ENCODE peak calls at places on chromosomes 11 and 22, in eight cellular contexts. One of them, this sample, is unnamed.

GRCh38 chr11:17767301-17767885 is 32.8 kb downstream of the KCNC1 start:
- DNase-seq in HCT116: no peak
- DNase-seq in K562: no peak
- DNase-seq in A549: no peak
- DNase-seq in H1: no peak
- DNase-seq in HepG2: no peak
- DNase-seq in endothelial cell of umbilical vein: no peak
- DNase-seq in GM12878: no peak
- DNase-seq in this sample: peak

GRCh38 chr22:21992593-21993237 is 10.1 kb upstream of the TOP3B start:
- DNase-seq in HCT116: no peak
- DNase-seq in K562: peak
- DNase-seq in A549: no peak
- DNase-seq in H1: no peak
- DNase-seq in HepG2: no peak
- DNase-seq in endothelial cell of umbilical vein: no peak
- DNase-seq in GM12878: no peak
- DNase-seq in this sample: no peak

GRCh38 chr11:31926816-31927528 is 115.8 kb upstream of the PAX6 start:
- DNase-seq in HCT116: no peak
- DNase-seq in K562: no peak
- DNase-seq in A549: no peak
- DNase-seq in H1: no peak
- DNase-seq in HepG2: no peak
- DNase-seq in endothelial cell of umbilical vein: no peak
- DNase-seq in GM12878: no peak
- DNase-seq in this sample: no peak

GRCh38 chr11:47523491-47524199 is 29.3 kb downstream of the CELF1 start:
- DNase-seq in HCT116: no peak
- DNase-seq in K562: peak
- DNase-seq in A549: peak
- DNase-seq in H1: no peak
- DNase-seq in HepG2: peak
- DNase-seq in endothelial cell of umbilical vein: peak
- DNase-seq in GM12878: no peak
- DNase-seq in this sample: peak

GRCh38 chr11:4459470-4459869 is 10.4 kb downstream of the OR52K2 start:
- DNase-seq in HCT116: no peak
- DNase-seq in K562: no peak
- DNase-seq in A549: no peak
- DNase-seq in H1: no peak
- DNase-seq in HepG2: no peak
- DNase-seq in endothelial cell of umbilical vein: no peak
- DNase-seq in GM12878: no peak
- DNase-seq in this sample: peak

GRCh38 chr22:39234867-39235687 is 9.7 kb downstream of the PDGFB start:
- DNase-seq in HCT116: no peak
- DNase-seq in K562: no peak
- DNase-seq in A549: no peak
- DNase-seq in H1: no peak
- DNase-seq in HepG2: no peak
- DNase-seq in endothelial cell of umbilical vein: peak
- DNase-seq in GM12878: no peak
- DNase-seq in this sample: no peak

GRCh38 chr11:65355013-65355775 is 643 bp downstream of the TIGD3 start:
- DNase-seq in HCT116: no peak
- DNase-seq in K562: peak
- DNase-seq in A549: no peak
- DNase-seq in H1: no peak
- DNase-seq in HepG2: peak
- DNase-seq in endothelial cell of umbilical vein: no peak
- DNase-seq in GM12878: no peak
- DNase-seq in this sample: peak

GRCh38 chr22:23062616-23063538 is 7.4 kb upstream of the GNAZ start:
- DNase-seq in HCT116: no peak
- DNase-seq in K562: peak
- DNase-seq in A549: no peak
- DNase-seq in H1: no peak
- DNase-seq in HepG2: no peak
- DNase-seq in endothelial cell of umbilical vein: no peak
- DNase-seq in GM12878: no peak
- DNase-seq in this sample: no peak

GRCh38 chr11:15519911-15520310 is 405.2 kb downstream of the INSC start:
- DNase-seq in HCT116: no peak
- DNase-seq in K562: no peak
- DNase-seq in A549: no peak
- DNase-seq in H1: no peak
- DNase-seq in HepG2: no peak
- DNase-seq in endothelial cell of umbilical vein: no peak
- DNase-seq in GM12878: no peak
- DNase-seq in this sample: no peak

GRCh38 chr11:15523576-15523975 is 408.9 kb downstream of the INSC start:
- DNase-seq in HCT116: no peak
- DNase-seq in K562: no peak
- DNase-seq in A549: no peak
- DNase-seq in H1: no peak
- DNase-seq in HepG2: no peak
- DNase-seq in endothelial cell of umbilical vein: no peak
- DNase-seq in GM12878: no peak
- DNase-seq in this sample: no peak

DNA sequence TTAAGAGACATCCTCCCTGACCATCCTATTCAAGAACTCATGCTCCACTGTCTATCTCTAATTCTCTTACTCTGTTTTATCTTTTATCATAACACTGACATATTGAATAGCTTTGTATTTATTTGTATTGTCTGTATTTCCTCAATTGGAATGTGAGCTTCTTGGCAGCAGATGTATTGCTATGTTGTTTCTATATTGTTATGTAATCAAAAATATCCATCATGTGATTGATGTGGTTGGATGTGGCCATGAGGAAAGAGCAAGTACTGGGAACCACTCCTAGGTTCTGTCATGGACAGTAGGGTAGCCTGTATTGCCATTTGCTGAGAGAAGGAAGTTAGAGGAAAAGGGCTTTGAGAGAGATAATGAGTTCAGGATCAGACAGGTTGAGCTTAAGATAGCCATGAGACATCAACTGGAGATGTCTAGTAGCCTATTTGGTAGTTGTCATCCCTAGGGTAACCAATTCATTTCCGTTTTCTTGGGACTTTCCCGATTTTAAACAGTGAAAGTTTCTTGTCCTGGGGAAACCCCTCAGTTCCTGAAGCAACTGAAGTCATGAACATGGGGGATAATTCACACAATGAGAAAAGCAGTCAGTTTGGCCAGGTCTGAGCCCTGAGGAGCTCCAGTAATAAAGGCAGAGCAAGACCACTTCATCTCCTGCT is 404.5 kb downstream of the INSC start:
- DNase-seq in HCT116: no peak
- DNase-seq in K562: no peak
- DNase-seq in A549: no peak
- DNase-seq in H1: no peak
- DNase-seq in HepG2: no peak
- DNase-seq in endothelial cell of umbilical vein: no peak
- DNase-seq in GM12878: peak
- DNase-seq in this sample: no peak
- TF ChIP-seq POLR2A in HCT116: no peak
- TF ChIP-seq POLR2A in K562: no peak
- TF ChIP-seq POLR2A in A549: no peak
- TF ChIP-seq POLR2A in H1: no peak
- TF ChIP-seq POLR2A in HepG2: no peak
- TF ChIP-seq POLR2A in endothelial cell of umbilical vein: no peak
- TF ChIP-seq POLR2A in GM12878: no peak
- TF ChIP-seq POLR2A in this sample: no peak

GRCh38 chr11:34887260-34887659 is 28.9 kb downstream of the APIP start:
- DNase-seq in HCT116: no peak
- DNase-seq in K562: no peak
- DNase-seq in A549: no peak
- DNase-seq in H1: no peak
- DNase-seq in HepG2: no peak
- DNase-seq in endothelial cell of umbilical vein: no peak
- DNase-seq in GM12878: no peak
- DNase-seq in this sample: no peak

GRCh38 chr11:34886609-34887008 is 29.6 kb downstream of the APIP start:
- DNase-seq in HCT116: no peak
- DNase-seq in K562: no peak
- DNase-seq in A549: no peak
- DNase-seq in H1: no peak
- DNase-seq in HepG2: peak
- DNase-seq in endothelial cell of umbilical vein: no peak
- DNase-seq in GM12878: no peak
- DNase-seq in this sample: no peak

GRCh38 chr11:34890089-34890488 is 26.1 kb downstream of the APIP start:
- DNase-seq in HCT116: no peak
- DNase-seq in K562: no peak
- DNase-seq in A549: peak
- DNase-seq in H1: no peak
- DNase-seq in HepG2: no peak
- DNase-seq in endothelial cell of umbilical vein: peak
- DNase-seq in GM12878: no peak
- DNase-seq in this sample: no peak

GRCh38 chr11:34891611-34892010 is 24.6 kb downstream of the APIP start:
- DNase-seq in HCT116: no peak
- DNase-seq in K562: no peak
- DNase-seq in A549: no peak
- DNase-seq in H1: no peak
- DNase-seq in HepG2: peak
- DNase-seq in endothelial cell of umbilical vein: no peak
- DNase-seq in GM12878: no peak
- DNase-seq in this sample: no peak

GRCh38 chr11:34890812-34891211 is 25.4 kb downstream of the APIP start:
- DNase-seq in HCT116: peak
- DNase-seq in K562: no peak
- DNase-seq in A549: peak
- DNase-seq in H1: no peak
- DNase-seq in HepG2: peak
- DNase-seq in endothelial cell of umbilical vein: peak
- DNase-seq in GM12878: no peak
- DNase-seq in this sample: peak
- TF ChIP-seq MAX in HCT116: no peak
- TF ChIP-seq MAX in K562: no peak
- TF ChIP-seq MAX in A549: no peak
- TF ChIP-seq MAX in H1: no peak
- TF ChIP-seq MAX in HepG2: no peak
- TF ChIP-seq MAX in endothelial cell of umbilical vein: no peak
- TF ChIP-seq MAX in GM12878: no peak
- TF ChIP-seq MAX in this sample: no peak

GRCh38 chr22:18111759-18112330 is 1.2 kb downstream of the TUBA8 start:
- DNase-seq in HCT116: no peak
- DNase-seq in K562: no peak
- DNase-seq in A549: no peak
- DNase-seq in H1: no peak
- DNase-seq in HepG2: no peak
- DNase-seq in endothelial cell of umbilical vein: no peak
- DNase-seq in GM12878: no peak
- DNase-seq in this sample: peak

GRCh38 chr22:18109410-18110193 is 1.0 kb upstream of the TUBA8 start:
- DNase-seq in HCT116: no peak
- DNase-seq in K562: no peak
- DNase-seq in A549: no peak
- DNase-seq in H1: no peak
- DNase-seq in HepG2: no peak
- DNase-seq in endothelial cell of umbilical vein: peak
- DNase-seq in GM12878: no peak
- DNase-seq in this sample: peak

GRCh38 chr22:18110944-18111758 is 542 bp downstream of the TUBA8 start:
- DNase-seq in HCT116: no peak
- DNase-seq in K562: no peak
- DNase-seq in A549: no peak
- DNase-seq in H1: no peak
- DNase-seq in HepG2: no peak
- DNase-seq in endothelial cell of umbilical vein: peak
- DNase-seq in GM12878: no peak
- DNase-seq in this sample: peak

GRCh38 chr22:18112440-18112839 is 1.8 kb downstream of the TUBA8 start:
- DNase-seq in HCT116: no peak
- DNase-seq in K562: no peak
- DNase-seq in A549: no peak
- DNase-seq in H1: no peak
- DNase-seq in HepG2: no peak
- DNase-seq in endothelial cell of umbilical vein: no peak
- DNase-seq in GM12878: no peak
- DNase-seq in this sample: peak

DNA sequence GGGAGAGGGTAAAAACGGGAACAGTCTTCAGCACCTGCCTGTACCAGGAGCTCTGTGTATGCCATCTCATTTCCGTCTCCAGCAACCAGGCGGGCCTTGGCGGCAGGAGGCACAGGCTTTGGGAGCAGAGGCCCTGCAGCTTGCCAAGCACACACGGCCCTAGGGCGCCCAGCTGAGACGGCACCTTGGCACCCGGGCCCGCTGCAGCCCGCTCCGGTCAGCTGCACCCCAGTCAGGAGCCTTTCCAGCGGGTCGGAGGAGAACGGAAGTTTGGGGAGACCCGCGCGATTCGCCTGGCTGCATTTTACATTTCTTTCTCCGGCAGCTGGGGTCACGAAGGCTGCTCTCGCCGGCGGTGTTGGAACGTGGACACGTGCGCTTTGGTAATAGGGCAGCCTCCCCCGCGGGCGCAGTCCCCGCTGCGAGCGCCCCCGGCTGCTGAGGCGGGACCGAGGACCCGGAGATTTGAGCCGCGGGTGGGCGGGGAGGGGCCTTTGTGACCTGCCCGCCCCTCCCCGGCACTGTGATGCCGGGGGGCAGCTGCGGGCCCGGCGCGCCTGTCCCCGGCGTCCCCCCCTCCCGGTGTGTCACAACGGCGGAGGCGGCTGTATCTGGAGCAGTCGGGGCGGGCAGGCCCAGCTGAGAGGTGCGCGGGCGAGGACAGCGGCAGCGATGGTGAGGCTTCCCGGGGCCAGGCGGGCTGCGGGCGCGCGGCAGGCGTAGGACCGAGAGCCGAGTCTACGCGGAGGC is at the start of gene TUBA8:
- DNase-seq in HCT116: no peak
- DNase-seq in K562: no peak
- DNase-seq in A549: no peak
- DNase-seq in H1: no peak
- DNase-seq in HepG2: no peak
- DNase-seq in endothelial cell of umbilical vein: peak
- DNase-seq in GM12878: no peak
- DNase-seq in this sample: peak
- TF ChIP-seq POLR2A in HCT116: no peak
- TF ChIP-seq POLR2A in K562: no peak
- TF ChIP-seq POLR2A in A549: no peak
- TF ChIP-seq POLR2A in H1: no peak
- TF ChIP-seq POLR2A in HepG2: no peak
- TF ChIP-seq POLR2A in endothelial cell of umbilical vein: no peak
- TF ChIP-seq POLR2A in GM12878: peak
- TF ChIP-seq POLR2A in this sample: no peak

DNA sequence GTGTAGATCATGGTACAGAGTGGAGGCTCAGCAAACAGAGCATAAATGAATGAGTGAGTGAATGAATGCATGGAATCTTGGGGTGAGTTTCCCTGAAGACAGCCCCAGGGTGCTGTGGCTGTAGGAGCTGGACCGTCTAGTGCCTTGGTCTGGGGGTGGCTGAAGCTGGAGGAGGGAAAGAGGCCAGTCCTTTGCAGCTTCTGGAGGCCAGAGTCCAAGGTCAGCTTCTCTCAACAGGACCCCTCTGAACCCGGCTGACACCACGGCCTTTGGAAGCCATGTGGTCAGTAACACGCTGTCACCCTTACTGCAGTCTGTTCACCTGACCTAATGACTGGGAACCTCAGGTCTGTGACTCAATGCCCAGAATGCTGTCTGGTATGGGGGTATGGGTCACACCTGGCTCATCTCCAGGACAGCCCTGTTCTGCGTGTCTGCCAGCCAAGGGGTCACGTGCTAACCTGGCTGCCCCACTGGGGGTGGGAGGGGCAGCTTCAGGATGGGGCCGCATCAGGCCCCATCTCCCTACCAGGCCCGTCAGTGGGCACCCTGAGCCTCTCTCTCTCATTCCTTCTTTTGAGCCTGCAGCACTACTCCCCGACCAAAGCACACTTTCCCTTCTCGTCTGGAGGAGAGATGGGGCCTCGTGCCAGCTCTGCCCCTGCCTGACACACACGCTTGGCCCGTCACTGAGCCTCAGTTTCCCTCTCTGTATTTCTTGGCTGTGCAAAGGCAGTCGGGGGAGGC is 24.1 kb upstream of the CHKA start:
- DNase-seq in HCT116: no peak
- DNase-seq in K562: no peak
- DNase-seq in A549: peak
- DNase-seq in H1: no peak
- DNase-seq in HepG2: peak
- DNase-seq in endothelial cell of umbilical vein: no peak
- DNase-seq in GM12878: no peak
- DNase-seq in this sample: no peak
- TF ChIP-seq MAX in HCT116: no peak
- TF ChIP-seq MAX in K562: no peak
- TF ChIP-seq MAX in A549: no peak
- TF ChIP-seq MAX in H1: no peak
- TF ChIP-seq MAX in HepG2: peak
- TF ChIP-seq MAX in endothelial cell of umbilical vein: no peak
- TF ChIP-seq MAX in GM12878: no peak
- TF ChIP-seq MAX in this sample: no peak

This sample was measured in NB4.